ENCODE peak calls at places on chromosome 18, in eight cellular contexts. One of them, this sample, is unnamed. For H3K4me1, the result is how much of the 10 kb centered on the place peaks cover.

GRCh38 chr18:22796069-22796468 is 137.1 kb upstream of the RBBP8 start:
- DNase-seq in cardiac muscle cell: no peak
- DNase-seq in OCI-LY7: no peak
- DNase-seq in tibial nerve: no peak
- DNase-seq in IMR-90: peak
- DNase-seq in uterus: no peak
- DNase-seq in neural progenitor cell: no peak
- DNase-seq in right atrium auricular region: no peak
- DNase-seq in this sample: no peak

GRCh38 chr18:47915229-47915628 is 15.2 kb downstream of the SMAD2 start:
- DNase-seq in uterus: no peak
- DNase-seq in cardiac muscle cell: no peak
- DNase-seq in neural progenitor cell: no peak
- DNase-seq in right atrium auricular region: no peak
- DNase-seq in OCI-LY7: no peak
- DNase-seq in IMR-90: peak
- DNase-seq in tibial nerve: no peak
- DNase-seq in this sample: no peak

GRCh38 chr18:58231930-58232329 is 187.9 kb downstream of the NEDD4L start:
- DNase-seq in right atrium auricular region: no peak
- DNase-seq in uterus: no peak
- DNase-seq in IMR-90: no peak
- DNase-seq in cardiac muscle cell: no peak
- DNase-seq in tibial nerve: no peak
- DNase-seq in OCI-LY7: no peak
- DNase-seq in neural progenitor cell: no peak
- DNase-seq in this sample: no peak

GRCh38 chr18:22253676-22254075 is 84.3 kb downstream of the GATA6 start:
- DNase-seq in uterus: no peak
- DNase-seq in right atrium auricular region: no peak
- DNase-seq in IMR-90: no peak
- DNase-seq in cardiac muscle cell: no peak
- DNase-seq in neural progenitor cell: no peak
- DNase-seq in tibial nerve: no peak
- DNase-seq in OCI-LY7: no peak
- DNase-seq in this sample: no peak

GRCh38 chr18:70377857-70378701 is 89.2 kb downstream of the SOCS6 start:
- DNase-seq in neural progenitor cell: no peak
- DNase-seq in tibial nerve: no peak
- DNase-seq in IMR-90: no peak
- DNase-seq in uterus: no peak
- DNase-seq in OCI-LY7: no peak
- DNase-seq in right atrium auricular region: no peak
- DNase-seq in cardiac muscle cell: no peak
- DNase-seq in this sample: no peak

GRCh38 chr18:3061581-3062416 is 48.9 kb upstream of the LPIN2 start:
- DNase-seq in cardiac muscle cell: no peak
- DNase-seq in neural progenitor cell: no peak
- DNase-seq in tibial nerve: no peak
- DNase-seq in uterus: no peak
- DNase-seq in IMR-90: peak
- DNase-seq in right atrium auricular region: no peak
- DNase-seq in OCI-LY7: no peak
- DNase-seq in this sample: no peak

GRCh38 chr18:25289040-25289631 is 62.8 kb downstream of the ZNF521 start:
- DNase-seq in neural progenitor cell: no peak
- DNase-seq in uterus: peak
- DNase-seq in cardiac muscle cell: no peak
- DNase-seq in OCI-LY7: no peak
- DNase-seq in right atrium auricular region: no peak
- DNase-seq in tibial nerve: no peak
- DNase-seq in IMR-90: peak
- DNase-seq in this sample: no peak

GRCh38 chr18:13424377-13424776 is 205.8 kb downstream of the LDLRAD4 start:
- DNase-seq in neural progenitor cell: peak
- DNase-seq in IMR-90: no peak
- DNase-seq in tibial nerve: no peak
- DNase-seq in right atrium auricular region: no peak
- DNase-seq in cardiac muscle cell: no peak
- DNase-seq in uterus: no peak
- DNase-seq in OCI-LY7: no peak
- DNase-seq in this sample: no peak

GRCh38 chr18:8947576-8947975 is 154.9 kb upstream of the NDUFV2 start:
- DNase-seq in uterus: no peak
- DNase-seq in neural progenitor cell: no peak
- DNase-seq in IMR-90: no peak
- DNase-seq in tibial nerve: no peak
- DNase-seq in cardiac muscle cell: no peak
- DNase-seq in OCI-LY7: no peak
- DNase-seq in right atrium auricular region: no peak
- DNase-seq in this sample: no peak

GRCh38 chr18:40019797-40020392 is 1935.1 kb upstream of the PIK3C3 start:
- DNase-seq in tibial nerve: no peak
- DNase-seq in OCI-LY7: no peak
- DNase-seq in neural progenitor cell: no peak
- DNase-seq in right atrium auricular region: no peak
- DNase-seq in cardiac muscle cell: peak
- DNase-seq in IMR-90: no peak
- DNase-seq in uterus: no peak
- DNase-seq in this sample: no peak

GRCh38 chr18:13017247-13017875 is 26.2 kb downstream of the CEP192 start:
- DNase-seq in right atrium auricular region: no peak
- DNase-seq in IMR-90: no peak
- DNase-seq in tibial nerve: no peak
- DNase-seq in cardiac muscle cell: no peak
- DNase-seq in OCI-LY7: no peak
- DNase-seq in uterus: no peak
- DNase-seq in neural progenitor cell: no peak
- DNase-seq in this sample: no peak

GRCh38 chr18:50401888-50402287 is 27.0 kb downstream of the SKA1 start:
- DNase-seq in IMR-90: peak
- DNase-seq in uterus: no peak
- DNase-seq in OCI-LY7: no peak
- DNase-seq in tibial nerve: no peak
- DNase-seq in neural progenitor cell: peak
- DNase-seq in right atrium auricular region: no peak
- DNase-seq in cardiac muscle cell: peak
- DNase-seq in this sample: no peak

GRCh38 chr18:2515908-2516625 is 55.2 kb downstream of the METTL4 start:
- DNase-seq in cardiac muscle cell: no peak
- DNase-seq in right atrium auricular region: no peak
- DNase-seq in neural progenitor cell: no peak
- DNase-seq in OCI-LY7: peak
- DNase-seq in uterus: no peak
- DNase-seq in IMR-90: peak
- DNase-seq in tibial nerve: no peak
- DNase-seq in this sample: no peak

DNA sequence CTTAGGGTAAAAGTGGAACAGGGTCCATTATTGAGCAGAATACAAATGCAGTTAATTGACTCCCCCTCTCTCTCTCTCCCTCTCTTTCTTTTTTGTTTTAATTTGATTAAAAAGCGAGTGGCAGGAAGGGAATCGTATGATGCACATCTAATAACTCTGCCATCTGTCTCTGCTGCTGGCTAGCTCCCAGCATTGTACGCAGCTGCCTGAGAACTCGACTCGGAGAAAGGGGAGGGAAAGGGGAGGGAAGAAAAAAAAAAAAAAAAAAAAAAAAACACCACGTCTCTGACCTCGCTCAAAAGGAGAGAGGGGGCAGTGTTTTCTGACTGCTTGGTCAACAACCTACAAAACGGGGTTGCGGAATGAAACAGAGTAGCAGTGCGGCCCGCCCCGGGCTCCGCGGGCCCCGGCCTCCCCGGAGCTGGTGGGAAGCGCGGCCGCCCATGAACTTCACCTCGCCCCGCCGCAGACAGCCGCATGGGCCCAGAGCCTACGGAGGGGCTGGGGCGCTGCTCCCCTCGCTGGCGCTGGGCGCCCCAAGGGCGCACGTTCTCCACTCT is 265.7 kb downstream of the TCF4 start:
- DNase-seq in OCI-LY7: peak
- DNase-seq in IMR-90: peak
- DNase-seq in uterus: peak
- DNase-seq in cardiac muscle cell: peak
- DNase-seq in tibial nerve: peak
- DNase-seq in neural progenitor cell: peak
- DNase-seq in right atrium auricular region: peak
- DNase-seq in this sample: no peak
- TF ChIP-seq CTCF in OCI-LY7: peak
- TF ChIP-seq CTCF in IMR-90: peak
- TF ChIP-seq CTCF in uterus: peak
- TF ChIP-seq CTCF in cardiac muscle cell: peak
- TF ChIP-seq CTCF in tibial nerve: no peak
- TF ChIP-seq CTCF in neural progenitor cell: peak
- TF ChIP-seq CTCF in right atrium auricular region: peak
- TF ChIP-seq CTCF in this sample: no peak

GRCh38 chr18:48945953-48946217 is 4.9 kb downstream of the SMAD7 start:
- DNase-seq in tibial nerve: no peak
- DNase-seq in cardiac muscle cell: no peak
- DNase-seq in neural progenitor cell: no peak
- DNase-seq in IMR-90: no peak
- DNase-seq in OCI-LY7: no peak
- DNase-seq in uterus: no peak
- DNase-seq in right atrium auricular region: no peak
- DNase-seq in this sample: no peak

GRCh38 chr18:48944634-48945033 is 6.1 kb downstream of the SMAD7 start:
- DNase-seq in tibial nerve: no peak
- DNase-seq in OCI-LY7: no peak
- DNase-seq in right atrium auricular region: no peak
- DNase-seq in IMR-90: peak
- DNase-seq in uterus: no peak
- DNase-seq in cardiac muscle cell: peak
- DNase-seq in neural progenitor cell: no peak
- DNase-seq in this sample: no peak

GRCh38 chr18:48947102-48947501 is 3.7 kb downstream of the SMAD7 start:
- DNase-seq in tibial nerve: no peak
- DNase-seq in OCI-LY7: no peak
- DNase-seq in neural progenitor cell: no peak
- DNase-seq in IMR-90: no peak
- DNase-seq in cardiac muscle cell: no peak
- DNase-seq in uterus: no peak
- DNase-seq in right atrium auricular region: no peak
- DNase-seq in this sample: no peak

GRCh38 chr18:48947583-48947982 is 3.2 kb downstream of the SMAD7 start:
- DNase-seq in right atrium auricular region: no peak
- DNase-seq in uterus: no peak
- DNase-seq in tibial nerve: no peak
- DNase-seq in cardiac muscle cell: no peak
- DNase-seq in neural progenitor cell: no peak
- DNase-seq in IMR-90: no peak
- DNase-seq in OCI-LY7: no peak
- DNase-seq in this sample: no peak

DNA sequence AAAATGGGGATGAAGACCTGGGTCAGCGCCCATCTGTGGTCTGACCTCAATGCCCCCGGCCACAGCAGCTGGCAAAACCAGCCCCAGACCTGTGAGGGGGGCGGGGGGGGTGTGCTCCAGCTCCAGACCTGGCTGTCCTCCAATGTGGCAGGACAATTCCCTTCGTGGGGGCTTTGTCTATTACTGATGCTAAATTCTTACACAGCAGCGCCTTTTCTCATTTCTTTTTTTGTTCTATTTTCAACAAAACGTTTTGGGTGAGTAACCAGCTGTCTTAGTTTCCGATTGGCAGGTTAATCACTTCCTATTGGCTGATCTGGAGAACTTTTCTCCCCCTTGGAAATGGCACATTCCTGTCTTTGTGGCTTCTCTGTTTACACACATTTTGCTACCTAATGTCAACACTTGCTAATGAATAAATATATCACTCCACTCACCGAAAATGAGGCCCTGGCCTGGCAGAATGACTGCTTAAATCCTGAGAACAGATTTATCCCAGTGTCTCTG is 4.4 kb downstream of the SMAD7 start:
- DNase-seq in IMR-90: peak
- DNase-seq in OCI-LY7: no peak
- DNase-seq in right atrium auricular region: no peak
- DNase-seq in uterus: no peak
- DNase-seq in tibial nerve: no peak
- DNase-seq in neural progenitor cell: no peak
- DNase-seq in cardiac muscle cell: no peak
- DNase-seq in this sample: no peak
- H3K4me1 ChIP-seq in IMR-90: under half
- H3K4me1 ChIP-seq in OCI-LY7: under half
- H3K4me1 ChIP-seq in right atrium auricular region: under half
- H3K4me1 ChIP-seq in uterus: under half
- H3K4me1 ChIP-seq in tibial nerve: under half
- H3K4me1 ChIP-seq in neural progenitor cell: under half
- H3K4me1 ChIP-seq in cardiac muscle cell: half or more
- H3K4me1 ChIP-seq in this sample: half or more

DNA sequence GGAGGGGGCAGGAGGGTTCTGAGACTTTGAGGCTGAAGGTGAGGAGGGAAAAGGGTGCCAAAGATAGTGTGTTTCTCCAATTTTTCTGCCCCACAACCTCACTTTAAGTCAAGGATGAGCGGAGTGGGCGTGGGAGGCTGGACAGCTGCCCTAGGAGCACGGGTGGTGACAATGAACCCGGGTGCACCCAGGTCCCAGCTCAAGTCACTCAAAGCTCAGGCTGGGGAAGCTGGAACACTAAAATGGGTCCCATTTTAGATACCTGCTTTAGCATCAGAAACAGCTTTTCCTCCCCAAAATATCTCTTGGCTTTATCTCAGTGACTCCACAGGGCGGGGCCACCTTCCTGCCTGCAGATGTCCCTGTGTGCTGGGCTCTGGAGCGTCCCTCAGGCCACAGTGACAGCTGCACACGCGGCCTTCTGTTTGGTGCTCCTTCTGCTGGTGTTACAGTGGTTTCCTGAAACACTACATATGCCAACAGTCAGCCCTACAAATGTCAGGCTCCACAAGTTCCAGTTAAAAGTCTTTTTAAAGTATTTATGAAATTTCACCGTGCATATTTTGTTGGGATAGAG is 1.4 kb upstream of the MBP start:
- DNase-seq in right atrium auricular region: no peak
- DNase-seq in tibial nerve: peak
- DNase-seq in OCI-LY7: no peak
- DNase-seq in IMR-90: no peak
- DNase-seq in uterus: no peak
- DNase-seq in neural progenitor cell: peak
- DNase-seq in cardiac muscle cell: no peak
- DNase-seq in this sample: no peak
- TF ChIP-seq CTCF in right atrium auricular region: peak
- TF ChIP-seq CTCF in tibial nerve: no peak
- TF ChIP-seq CTCF in OCI-LY7: no peak
- TF ChIP-seq CTCF in IMR-90: no peak
- TF ChIP-seq CTCF in uterus: no peak
- TF ChIP-seq CTCF in neural progenitor cell: no peak
- TF ChIP-seq CTCF in cardiac muscle cell: no peak
- TF ChIP-seq CTCF in this sample: no peak

GRCh38 chr18:79888016-79888415 is 63.4 kb downstream of the SLC66A2 start:
- DNase-seq in OCI-LY7: no peak
- DNase-seq in cardiac muscle cell: no peak
- DNase-seq in uterus: no peak
- DNase-seq in tibial nerve: no peak
- DNase-seq in neural progenitor cell: no peak
- DNase-seq in right atrium auricular region: no peak
- DNase-seq in IMR-90: no peak
- DNase-seq in this sample: no peak
- H3K4me1 ChIP-seq in OCI-LY7: under half
- H3K4me1 ChIP-seq in cardiac muscle cell: under half
- H3K4me1 ChIP-seq in uterus: under half
- H3K4me1 ChIP-seq in tibial nerve: under half
- H3K4me1 ChIP-seq in neural progenitor cell: under half
- H3K4me1 ChIP-seq in right atrium auricular region: under half
- H3K4me1 ChIP-seq in IMR-90: under half
- H3K4me1 ChIP-seq in this sample: under half

GRCh38 chr18:42274488-42275137 is 319.6 kb downstream of the PIK3C3 start:
- DNase-seq in neural progenitor cell: peak
- DNase-seq in OCI-LY7: peak
- DNase-seq in cardiac muscle cell: peak
- DNase-seq in uterus: no peak
- DNase-seq in tibial nerve: no peak
- DNase-seq in right atrium auricular region: no peak
- DNase-seq in IMR-90: peak
- DNase-seq in this sample: no peak
- TF ChIP-seq CTCF in neural progenitor cell: peak
- TF ChIP-seq CTCF in OCI-LY7: peak
- TF ChIP-seq CTCF in cardiac muscle cell: peak
- TF ChIP-seq CTCF in uterus: no peak
- TF ChIP-seq CTCF in tibial nerve: no peak
- TF ChIP-seq CTCF in right atrium auricular region: no peak
- TF ChIP-seq CTCF in IMR-90: peak
- TF ChIP-seq CTCF in this sample: no peak

This sample was measured in CD8-positive, alpha-beta T cell.